ENCODE peak calls at places on chromosomes 1 and 21, in seven cellular contexts. K, M, N, V, F, E and Q are unnamed samples.

GRCh38 chr1:182442333-182442732 is 7.6 kb upstream of the RGSL1 start:
- DNase-seq in K (no peak), M (no peak), N (no peak), V (no peak), F (no peak), E (no peak), Q (no peak)

GRCh38 chr1:237390798-237391197 is 348.8 kb downstream of the RYR2 start:
- DNase-seq in K (no peak), M (no peak), N (no peak), V (no peak), F (no peak), E (no peak), Q (no peak)

GRCh38 chr1:71414229-71414628 is 333.4 kb upstream of the ZRANB2 start:
- DNase-seq in K (no peak), M (no peak), N (peak), V (no peak), F (peak), E (no peak), Q (peak)

GRCh38 chr21:33261635-33262034 is 4.5 kb upstream of the IL10RB start:
- DNase-seq in K (no peak), M (no peak), N (no peak), V (no peak), F (no peak), E (no peak), Q (no peak)

GRCh38 chr1:190168116-190168515 is 309.5 kb downstream of the BRINP3 start:
- DNase-seq in K (peak), M (no peak), N (no peak), V (no peak), F (no peak), E (no peak), Q (no peak)

GRCh38 chr21:44767834-44768831 is 33.5 kb downstream of the UBE2G2 start:
- DNase-seq in K (no peak), M (no peak), N (no peak), V (no peak), F (no peak), E (no peak), Q (no peak)

GRCh38 chr1:91092503-91092902 is 70.7 kb upstream of the ZNF644 start:
- DNase-seq in K (no peak), M (no peak), N (no peak), V (no peak), F (peak), E (no peak), Q (no peak)

GRCh38 chr1:114154963-114155322 is 1.3 kb upstream of the SYT6 start:
- DNase-seq in K (no peak), M (no peak), N (no peak), V (no peak), F (no peak), E (no peak), Q (no peak)

GRCh38 chr1:241355311-241356010 is 1.5 kb downstream of the RGS7 start:
- DNase-seq in K (no peak), M (no peak), N (no peak), V (no peak), F (no peak), E (no peak), Q (no peak)

GRCh38 chr1:41379741-41380130 is 18.5 kb downstream of the FOXO6 start:
- DNase-seq in K (no peak), M (no peak), N (peak), V (no peak), F (peak), E (no peak), Q (peak)

GRCh38 chr1:3403011-3403345 is 51.5 kb upstream of the ARHGEF16 start:
- DNase-seq in K (no peak), M (no peak), N (no peak), V (no peak), F (no peak), E (no peak), Q (no peak)

GRCh38 chr1:201461193-201461657 is 7.8 kb downstream of the PHLDA3 start:
- DNase-seq in K (peak), M (peak), N (no peak), V (no peak), F (no peak), E (no peak), Q (no peak)

GRCh38 chr1:72635719-72636118 is 353.4 kb upstream of the NEGR1 start:
- DNase-seq in K (no peak), M (no peak), N (peak), V (no peak), F (no peak), E (no peak), Q (no peak)